ENCODE peak calls at places on chromosome 3, in seven cellular contexts. T, C, V, Q, Y, X and W are unnamed samples.

GRCh38 chr3:11136871-11137626 is 17.2 kb upstream of the HRH1 start:
- DNase-seq in T (no peak), C (peak), V (no peak), Q (peak), Y (peak), X (peak), W (no peak)

GRCh38 chr3:69082805-69083204 is 1.9 kb upstream of the ARL6IP5 start:
- DNase-seq in T (no peak), C (peak), V (peak), Q (peak), Y (no peak), X (peak), W (no peak)

GRCh38 chr3:115186351-115187148 is 39.5 kb upstream of the ZBTB20 start:
- DNase-seq in T (no peak), C (no peak), V (no peak), Q (no peak), Y (no peak), X (no peak), W (no peak)

GRCh38 chr3:189853906-189854305 is 222.7 kb downstream of the TP63 start:
- DNase-seq in T (no peak), C (no peak), V (no peak), Q (no peak), Y (no peak), X (no peak), W (no peak)

GRCh38 chr3:29346828-29347227 is 66.0 kb downstream of the RBMS3 start:
- DNase-seq in T (no peak), C (peak), V (no peak), Q (peak), Y (no peak), X (no peak), W (no peak)

GRCh38 chr3:149459491-149460057 is 14.9 kb upstream of the TM4SF4 start:
- DNase-seq in T (no peak), C (no peak), V (no peak), Q (no peak), Y (no peak), X (no peak), W (no peak)

GRCh38 chr3:171357721-171358120 is 102.5 kb downstream of the TNIK start:
- DNase-seq in T (no peak), C (no peak), V (no peak), Q (no peak), Y (no peak), X (no peak), W (no peak)

GRCh38 chr3:30864836-30865235 is 29.6 kb downstream of the GADL1 start:
- DNase-seq in T (no peak), C (no peak), V (no peak), Q (no peak), Y (peak), X (no peak), W (no peak)

GRCh38 chr3:194099215-194099614 is 36.7 kb upstream of the HES1 start:
- DNase-seq in T (no peak), C (no peak), V (no peak), Q (no peak), Y (no peak), X (no peak), W (no peak)